ENCODE peak calls at places on chromosomes 12 and 14, in seven cellular contexts. One of them, this sample, is unnamed.

GRCh38 chr12:20050166-20050565 is 318.2 kb upstream of the PDE3A start:
- DNase-seq in effector memory CD4-positive, alpha-beta T cell: no peak
- DNase-seq in stomach: no peak
- DNase-seq in adipocyte: peak
- DNase-seq in skeletal muscle cell: no peak
- DNase-seq in mucosa of descending colon: no peak
- DNase-seq in Peyer's patch: no peak
- DNase-seq in this sample: peak

GRCh38 chr12:113749433-113749815 is 216.7 kb downstream of the RBM19 start:
- DNase-seq in stomach: no peak
- DNase-seq in skeletal muscle cell: no peak
- DNase-seq in mucosa of descending colon: no peak
- DNase-seq in adipocyte: no peak
- DNase-seq in effector memory CD4-positive, alpha-beta T cell: no peak
- DNase-seq in Peyer's patch: no peak
- DNase-seq in this sample: no peak

GRCh38 chr12:80044694-80045046 is 54.7 kb upstream of the OTOGL start:
- DNase-seq in adipocyte: peak
- DNase-seq in stomach: no peak
- DNase-seq in effector memory CD4-positive, alpha-beta T cell: no peak
- DNase-seq in Peyer's patch: no peak
- DNase-seq in mucosa of descending colon: no peak
- DNase-seq in skeletal muscle cell: peak
- DNase-seq in this sample: peak

GRCh38 chr14:92986254-92987147 is 63.6 kb downstream of the CHGA start:
- DNase-seq in adipocyte: peak
- DNase-seq in stomach: peak
- DNase-seq in Peyer's patch: no peak
- DNase-seq in skeletal muscle cell: peak
- DNase-seq in effector memory CD4-positive, alpha-beta T cell: no peak
- DNase-seq in mucosa of descending colon: no peak
- DNase-seq in this sample: peak

GRCh38 chr14:79510659-79511058 is 700.6 kb downstream of the DIO2 start:
- DNase-seq in mucosa of descending colon: no peak
- DNase-seq in stomach: no peak
- DNase-seq in Peyer's patch: no peak
- DNase-seq in effector memory CD4-positive, alpha-beta T cell: no peak
- DNase-seq in adipocyte: peak
- DNase-seq in skeletal muscle cell: peak
- DNase-seq in this sample: peak

GRCh38 chr12:29796823-29797263 is 13.1 kb upstream of the TMTC1 start:
- DNase-seq in skeletal muscle cell: peak
- DNase-seq in Peyer's patch: no peak
- DNase-seq in adipocyte: peak
- DNase-seq in stomach: no peak
- DNase-seq in mucosa of descending colon: peak
- DNase-seq in effector memory CD4-positive, alpha-beta T cell: no peak
- DNase-seq in this sample: peak

GRCh38 chr14:69999246-69999645 is 120.0 kb downstream of the SMOC1 start:
- DNase-seq in mucosa of descending colon: no peak
- DNase-seq in skeletal muscle cell: peak
- DNase-seq in Peyer's patch: no peak
- DNase-seq in stomach: peak
- DNase-seq in effector memory CD4-positive, alpha-beta T cell: no peak
- DNase-seq in adipocyte: peak
- DNase-seq in this sample: no peak

GRCh38 chr14:94392510-94392935 is 4.1 kb upstream of the SERPINA1 start:
- DNase-seq in skeletal muscle cell: peak
- DNase-seq in Peyer's patch: peak
- DNase-seq in stomach: no peak
- DNase-seq in mucosa of descending colon: peak
- DNase-seq in adipocyte: no peak
- DNase-seq in effector memory CD4-positive, alpha-beta T cell: no peak
- DNase-seq in this sample: no peak

GRCh38 chr12:68648179-68648578 is 37.5 kb downstream of the RAP1B start:
- DNase-seq in stomach: no peak
- DNase-seq in Peyer's patch: no peak
- DNase-seq in adipocyte: no peak
- DNase-seq in mucosa of descending colon: no peak
- DNase-seq in effector memory CD4-positive, alpha-beta T cell: no peak
- DNase-seq in skeletal muscle cell: no peak
- DNase-seq in this sample: no peak

GRCh38 chr14:69012251-69012953 is 33.3 kb upstream of the ACTN1 start:
- DNase-seq in effector memory CD4-positive, alpha-beta T cell: no peak
- DNase-seq in Peyer's patch: no peak
- DNase-seq in mucosa of descending colon: no peak
- DNase-seq in adipocyte: peak
- DNase-seq in stomach: no peak
- DNase-seq in skeletal muscle cell: no peak
- DNase-seq in this sample: peak

GRCh38 chr12:109580684-109581333 is 7.2 kb downstream of the MVK start:
- DNase-seq in effector memory CD4-positive, alpha-beta T cell: no peak
- DNase-seq in stomach: no peak
- DNase-seq in mucosa of descending colon: no peak
- DNase-seq in Peyer's patch: no peak
- DNase-seq in skeletal muscle cell: no peak
- DNase-seq in adipocyte: no peak
- DNase-seq in this sample: no peak

GRCh38 chr12:106759526-106760183 is 14.8 kb upstream of the RIC8B start:
- DNase-seq in mucosa of descending colon: no peak
- DNase-seq in adipocyte: no peak
- DNase-seq in stomach: no peak
- DNase-seq in skeletal muscle cell: no peak
- DNase-seq in effector memory CD4-positive, alpha-beta T cell: no peak
- DNase-seq in Peyer's patch: no peak
- DNase-seq in this sample: no peak

GRCh38 chr14:35337557-35338255 is 45.5 kb downstream of the PSMA6 start:
- DNase-seq in mucosa of descending colon: no peak
- DNase-seq in adipocyte: no peak
- DNase-seq in skeletal muscle cell: no peak
- DNase-seq in Peyer's patch: no peak
- DNase-seq in effector memory CD4-positive, alpha-beta T cell: no peak
- DNase-seq in stomach: no peak
- DNase-seq in this sample: no peak

GRCh38 chr12:48175613-48176416 is 7.6 kb upstream of the CCDC184 start:
- DNase-seq in stomach: no peak
- DNase-seq in skeletal muscle cell: no peak
- DNase-seq in Peyer's patch: no peak
- DNase-seq in effector memory CD4-positive, alpha-beta T cell: no peak
- DNase-seq in mucosa of descending colon: no peak
- DNase-seq in adipocyte: peak
- DNase-seq in this sample: peak

GRCh38 chr12:125198647-125199046 is 133.4 kb downstream of the AACS start:
- DNase-seq in adipocyte: no peak
- DNase-seq in effector memory CD4-positive, alpha-beta T cell: no peak
- DNase-seq in skeletal muscle cell: no peak
- DNase-seq in mucosa of descending colon: no peak
- DNase-seq in stomach: no peak
- DNase-seq in Peyer's patch: no peak
- DNase-seq in this sample: no peak

GRCh38 chr12:85834378-85834777 is 1.8 kb downstream of the RASSF9 start:
- DNase-seq in skeletal muscle cell: no peak
- DNase-seq in adipocyte: peak
- DNase-seq in mucosa of descending colon: no peak
- DNase-seq in stomach: no peak
- DNase-seq in Peyer's patch: no peak
- DNase-seq in effector memory CD4-positive, alpha-beta T cell: no peak
- DNase-seq in this sample: peak

GRCh38 chr14:76761198-76761848 is at the start of gene VASH1:
- DNase-seq in skeletal muscle cell: peak
- DNase-seq in effector memory CD4-positive, alpha-beta T cell: peak
- DNase-seq in stomach: peak
- DNase-seq in adipocyte: peak
- DNase-seq in mucosa of descending colon: peak
- DNase-seq in Peyer's patch: peak
- DNase-seq in this sample: peak

GRCh38 chr12:49012739-49013138 is 5.8 kb downstream of the PRKAG1 start:
- DNase-seq in Peyer's patch: no peak
- DNase-seq in effector memory CD4-positive, alpha-beta T cell: no peak
- DNase-seq in mucosa of descending colon: no peak
- DNase-seq in adipocyte: no peak
- DNase-seq in skeletal muscle cell: no peak
- DNase-seq in stomach: no peak
- DNase-seq in this sample: no peak

GRCh38 chr14:76977793-76978730 is 50.4 kb downstream of the IRF2BPL start:
- DNase-seq in Peyer's patch: peak
- DNase-seq in effector memory CD4-positive, alpha-beta T cell: peak
- DNase-seq in adipocyte: peak
- DNase-seq in stomach: peak
- DNase-seq in skeletal muscle cell: peak
- DNase-seq in mucosa of descending colon: no peak
- DNase-seq in this sample: peak

GRCh38 chr12:75087656-75088055 is 122.0 kb downstream of the KCNC2 start:
- DNase-seq in Peyer's patch: no peak
- DNase-seq in stomach: no peak
- DNase-seq in mucosa of descending colon: peak
- DNase-seq in skeletal muscle cell: no peak
- DNase-seq in effector memory CD4-positive, alpha-beta T cell: no peak
- DNase-seq in adipocyte: peak
- DNase-seq in this sample: no peak

GRCh38 chr14:61698216-61698980 is 3.1 kb downstream of the HIF1A start:
- DNase-seq in skeletal muscle cell: no peak
- DNase-seq in stomach: no peak
- DNase-seq in effector memory CD4-positive, alpha-beta T cell: no peak
- DNase-seq in adipocyte: peak
- DNase-seq in mucosa of descending colon: no peak
- DNase-seq in Peyer's patch: no peak
- DNase-seq in this sample: no peak
- H3K4me3 ChIP-seq in skeletal muscle cell: peak
- H3K4me3 ChIP-seq in stomach: peak
- H3K4me3 ChIP-seq in effector memory CD4-positive, alpha-beta T cell: peak
- H3K4me3 ChIP-seq in adipocyte: peak
- H3K4me3 ChIP-seq in mucosa of descending colon: no peak
- H3K4me3 ChIP-seq in Peyer's patch: peak
- H3K4me3 ChIP-seq in this sample: peak

GRCh38 chr14:50059773-50060629 is 56.4 kb downstream of the VCPKMT start:
- DNase-seq in stomach: no peak
- DNase-seq in adipocyte: no peak
- DNase-seq in effector memory CD4-positive, alpha-beta T cell: no peak
- DNase-seq in mucosa of descending colon: peak
- DNase-seq in skeletal muscle cell: no peak
- DNase-seq in Peyer's patch: peak
- DNase-seq in this sample: no peak
- H3K4me3 ChIP-seq in stomach: no peak
- H3K4me3 ChIP-seq in adipocyte: peak
- H3K4me3 ChIP-seq in effector memory CD4-positive, alpha-beta T cell: no peak
- H3K4me3 ChIP-seq in mucosa of descending colon: no peak
- H3K4me3 ChIP-seq in skeletal muscle cell: no peak
- H3K4me3 ChIP-seq in Peyer's patch: no peak
- H3K4me3 ChIP-seq in this sample: no peak

DNA sequence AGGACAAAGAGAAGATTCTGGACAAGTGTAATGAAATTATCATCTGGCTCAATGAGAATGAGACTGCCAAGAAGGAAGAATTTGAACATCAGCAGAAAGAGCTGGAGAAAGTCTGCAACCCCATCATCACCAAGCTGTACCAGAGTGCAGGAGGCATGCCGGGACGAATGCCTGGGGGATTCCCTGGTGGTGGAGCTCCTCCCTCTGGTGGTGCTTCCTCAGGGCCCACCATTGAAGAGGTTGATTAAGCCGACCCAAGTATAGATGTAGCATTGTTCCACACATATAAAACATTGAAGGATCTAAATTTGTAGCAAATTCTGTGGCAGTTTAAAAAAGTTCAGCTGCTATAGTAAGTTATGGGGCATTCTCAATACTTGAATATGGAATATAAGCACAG is 174.3 kb upstream of the CCND2 start:
- DNase-seq in Peyer's patch: no peak
- DNase-seq in adipocyte: no peak
- DNase-seq in effector memory CD4-positive, alpha-beta T cell: no peak
- DNase-seq in stomach: no peak
- DNase-seq in mucosa of descending colon: no peak
- DNase-seq in skeletal muscle cell: no peak
- DNase-seq in this sample: no peak
- H3K4me3 ChIP-seq in Peyer's patch: no peak
- H3K4me3 ChIP-seq in adipocyte: no peak
- H3K4me3 ChIP-seq in effector memory CD4-positive, alpha-beta T cell: no peak
- H3K4me3 ChIP-seq in stomach: no peak
- H3K4me3 ChIP-seq in mucosa of descending colon: no peak
- H3K4me3 ChIP-seq in skeletal muscle cell: no peak
- H3K4me3 ChIP-seq in this sample: no peak

GRCh38 chr12:4444031-4444430 is 1.6 kb downstream of the FGF6 start:
- DNase-seq in effector memory CD4-positive, alpha-beta T cell: no peak
- DNase-seq in skeletal muscle cell: no peak
- DNase-seq in adipocyte: no peak
- DNase-seq in Peyer's patch: no peak
- DNase-seq in stomach: no peak
- DNase-seq in mucosa of descending colon: no peak
- DNase-seq in this sample: no peak

GRCh38 chr12:4440187-4440941 is 5.3 kb downstream of the FGF6 start:
- DNase-seq in skeletal muscle cell: no peak
- DNase-seq in adipocyte: no peak
- DNase-seq in stomach: no peak
- DNase-seq in effector memory CD4-positive, alpha-beta T cell: no peak
- DNase-seq in Peyer's patch: no peak
- DNase-seq in mucosa of descending colon: no peak
- DNase-seq in this sample: no peak

GRCh38 chr12:4439736-4440135 is 5.9 kb downstream of the FGF6 start:
- DNase-seq in mucosa of descending colon: no peak
- DNase-seq in effector memory CD4-positive, alpha-beta T cell: no peak
- DNase-seq in adipocyte: no peak
- DNase-seq in skeletal muscle cell: no peak
- DNase-seq in Peyer's patch: no peak
- DNase-seq in stomach: no peak
- DNase-seq in this sample: no peak

GRCh38 chr12:4443616-4444015 is 2.0 kb downstream of the FGF6 start:
- DNase-seq in skeletal muscle cell: no peak
- DNase-seq in stomach: no peak
- DNase-seq in effector memory CD4-positive, alpha-beta T cell: no peak
- DNase-seq in mucosa of descending colon: no peak
- DNase-seq in Peyer's patch: no peak
- DNase-seq in adipocyte: no peak
- DNase-seq in this sample: no peak

GRCh38 chr12:4441355-4442330 is 4.0 kb downstream of the FGF6 start:
- DNase-seq in mucosa of descending colon: no peak
- DNase-seq in effector memory CD4-positive, alpha-beta T cell: no peak
- DNase-seq in adipocyte: no peak
- DNase-seq in skeletal muscle cell: peak
- DNase-seq in stomach: no peak
- DNase-seq in Peyer's patch: no peak
- DNase-seq in this sample: no peak
- H3K4me3 ChIP-seq in mucosa of descending colon: no peak
- H3K4me3 ChIP-seq in effector memory CD4-positive, alpha-beta T cell: no peak
- H3K4me3 ChIP-seq in adipocyte: no peak
- H3K4me3 ChIP-seq in skeletal muscle cell: no peak
- H3K4me3 ChIP-seq in stomach: no peak
- H3K4me3 ChIP-seq in Peyer's patch: no peak
- H3K4me3 ChIP-seq in this sample: no peak

GRCh38 chr12:26043139-26044006 is 81.5 kb downstream of the BHLHE41 start:
- DNase-seq in Peyer's patch: no peak
- DNase-seq in effector memory CD4-positive, alpha-beta T cell: no peak
- DNase-seq in stomach: no peak
- DNase-seq in adipocyte: no peak
- DNase-seq in skeletal muscle cell: no peak
- DNase-seq in mucosa of descending colon: no peak
- DNase-seq in this sample: no peak
- H3K4me3 ChIP-seq in Peyer's patch: no peak
- H3K4me3 ChIP-seq in effector memory CD4-positive, alpha-beta T cell: no peak
- H3K4me3 ChIP-seq in stomach: no peak
- H3K4me3 ChIP-seq in adipocyte: peak
- H3K4me3 ChIP-seq in skeletal muscle cell: no peak
- H3K4me3 ChIP-seq in mucosa of descending colon: no peak
- H3K4me3 ChIP-seq in this sample: no peak

This sample was measured in foreskin fibroblast.